ENCODE peak calls at places on chromosomes 5 and 9, in six cellular contexts. D, L, Z, K, R and T are unnamed samples.

GRCh38 chr5:42268630-42269029 is 154.6 kb upstream of the GHR start:
- DNase-seq in D (peak; percentile 49), L (no peak), Z (no peak), K (peak; percentile 2), R (peak; percentile 29), T (no peak)

GRCh38 chr5:80747922-80748321 is 93.1 kb upstream of the DHFR start:
- DNase-seq in D (no peak), L (no peak), Z (no peak), K (no peak), R (no peak), T (peak; percentile 82)

GRCh38 chr5:37055383-37055990 is 178.9 kb downstream of the NIPBL start:
- DNase-seq in D (peak; percentile 31), L (no peak), Z (no peak), K (no peak), R (no peak), T (no peak)

GRCh38 chr5:96279796-96280542 is 153.1 kb downstream of the PCSK1 start:
- DNase-seq in D (peak; percentile 83), L (no peak), Z (no peak), K (peak; percentile 81), R (no peak), T (no peak)

GRCh38 chr9:93308676-93309075 is 124.7 kb downstream of the WNK2 start:
- DNase-seq in D (no peak), L (no peak), Z (no peak), K (no peak), R (no peak), T (no peak)

GRCh38 chr9:130663258-130664171 is 879 bp upstream of the PRDM12 start:
- DNase-seq in D (no peak), L (peak; percentile 68), Z (no peak), K (peak; percentile 44), R (no peak), T (peak; percentile 65)

GRCh38 chr5:135473956-135474670 is 22.0 kb upstream of the TIFAB start:
- DNase-seq in D (no peak), L (no peak), Z (no peak), K (no peak), R (no peak), T (no peak)

GRCh38 chr9:69180670-69181069 is 6.6 kb downstream of the TJP2 start:
- DNase-seq in D (peak; percentile 93), L (peak; percentile 74), Z (peak; percentile 83), K (peak; percentile 96), R (no peak), T (no peak)

GRCh38 chr5:56383761-56384160 is 150.6 kb upstream of the ANKRD55 start:
- DNase-seq in D (no peak), L (no peak), Z (no peak), K (no peak), R (no peak), T (no peak)

GRCh38 chr5:5487961-5488360 is 65.5 kb downstream of the ICE1 start:
- DNase-seq in D (no peak), L (no peak), Z (no peak), K (no peak), R (no peak), T (no peak)

GRCh38 chr5:74017786-74018211 is 391.8 kb downstream of the ARHGEF28 start:
- DNase-seq in D (peak; percentile 82), L (no peak), Z (peak; percentile 73), K (peak; percentile 89), R (no peak), T (no peak)

GRCh38 chr9:87711857-87712800 is 13.8 kb upstream of the CTSL start:
- DNase-seq in D (no peak), L (peak; percentile 60), Z (no peak), K (peak; percentile 97), R (no peak), T (no peak)

GRCh38 chr5:76838481-76839261 is 11.1 kb upstream of the S100Z start:
- DNase-seq in D (peak; percentile 57), L (no peak), Z (peak; percentile 92), K (peak; percentile 49), R (no peak), T (no peak)

GRCh38 chr5:10338996-10339903 is 14.2 kb upstream of the MARCHF6 start:
- DNase-seq in D (no peak), L (peak; percentile 76), Z (no peak), K (no peak), R (no peak), T (peak; percentile 76)

GRCh38 chr9:5869315-5870019 is 21.2 kb upstream of the MLANA start:
- DNase-seq in D (peak; percentile 23), L (no peak), Z (peak; percentile 8), K (peak; percentile 8), R (no peak), T (peak; percentile 20)

GRCh38 chr9:94936411-94936810 is 209.9 kb downstream of the AOPEP start:
- DNase-seq in D (no peak), L (no peak), Z (no peak), K (no peak), R (no peak), T (no peak)

GRCh38 chr5:15499528-15500325 is at the start of gene FBXL7:
- DNase-seq in D (peak; percentile 43), L (peak; percentile 90), Z (no peak), K (peak; percentile 94), R (peak; percentile 92), T (peak; percentile 92)

GRCh38 chr9:91308144-91308543 is 53.6 kb downstream of the AUH start:
- DNase-seq in D (no peak), L (no peak), Z (no peak), K (no peak), R (no peak), T (no peak)

GRCh38 chr9:4490705-4491620 is 695 bp downstream of the SLC1A1 start:
- DNase-seq in D (no peak), L (peak; percentile 58), Z (no peak), K (peak; percentile 56), R (no peak), T (peak; percentile 29)

GRCh38 chr9:134656334-134657034 is 14.9 kb downstream of the COL5A1 start:
- DNase-seq in D (peak; percentile 31), L (no peak), Z (peak; percentile 31), K (peak; percentile 61), R (no peak), T (no peak)
- H3K4me1 ChIP-seq in D (no peaks in the 10 kb centered on the region), L (peaks cover 10% of the 10 kb centered on the region), Z (no peaks in the 10 kb centered on the region), K (peaks cover 22% of the 10 kb centered on the region), R (no peaks in the 10 kb centered on the region), T (peaks cover 10% of the 10 kb centered on the region)

DNA sequence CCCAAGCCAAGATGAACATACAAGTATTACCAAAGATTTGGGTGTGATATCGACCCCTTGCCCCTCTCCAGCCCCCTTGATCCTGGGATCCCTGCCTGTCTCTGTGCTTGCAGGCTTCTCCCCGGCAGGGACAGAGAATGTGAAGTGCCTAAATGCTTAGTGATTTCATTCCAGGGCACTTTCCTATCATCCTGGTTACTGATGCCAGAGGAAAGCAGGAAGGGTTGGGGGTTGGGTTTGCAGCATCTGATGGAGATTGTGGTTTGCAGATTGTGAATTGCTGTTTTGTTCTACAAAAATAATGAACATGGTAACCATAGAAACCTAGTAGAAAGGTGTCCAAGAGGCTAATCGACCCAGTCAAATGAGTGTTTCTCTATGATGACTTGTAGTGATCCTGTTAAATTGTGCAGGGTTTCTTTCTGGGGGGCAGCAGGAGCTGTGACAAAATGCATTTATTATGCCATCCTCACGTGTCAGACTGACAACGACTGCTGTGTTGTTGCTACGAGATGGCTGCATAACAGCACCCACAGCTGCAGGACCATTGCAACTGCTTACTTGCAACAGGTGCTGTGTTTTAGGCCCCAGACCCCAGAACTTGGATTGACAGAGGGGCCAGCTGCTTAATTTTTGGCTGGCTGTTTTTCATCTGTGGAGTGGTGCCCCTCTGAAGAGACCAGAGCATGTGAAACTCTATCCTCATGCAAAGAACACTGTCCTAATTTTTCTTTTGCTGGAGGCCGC is 397.7 kb downstream of the GADD45G start:
- DNase-seq in D (no peak), L (peak; percentile 54), Z (no peak), K (no peak), R (no peak), T (no peak)
- H3K9ac ChIP-seq in D (no peak overlapping the region), L (no peak overlapping the region), Z (no peak overlapping the region), K (no peak overlapping the region), R (no peak overlapping the region), T (no peak overlapping the region)

GRCh38 chr5:150647275-150648251 is 7.1 kb downstream of the SYNPO start:
- DNase-seq in D (no peak), L (no peak), Z (no peak), K (no peak), R (no peak), T (peak; percentile 59)
- TF ChIP-seq EZH2phosphoT487 in D (no peak), L (no peak), Z (no peak), K (no peak), R (no peak), T (no peak)

GRCh38 chr9:35518212-35518917 is 28.5 kb downstream of the RUSC2 start:
- DNase-seq in D (peak; percentile 95), L (no peak), Z (peak; percentile 83), K (peak; percentile 92), R (no peak), T (peak; percentile 83)
- H3K4me1 ChIP-seq in D (peaks cover 68% of the 10 kb centered on the region), L (peaks cover 74% of the 10 kb centered on the region), Z (peaks cover 70% of the 10 kb centered on the region), K (peaks cover 98% of the 10 kb centered on the region), R (no peaks in the 10 kb centered on the region), T (peaks cover 35% of the 10 kb centered on the region)

GRCh38 chr9:129142115-129142514 is 30.9 kb downstream of the PTPA start:
- DNase-seq in D (no peak), L (no peak), Z (no peak), K (no peak), R (no peak), T (no peak)
- H3K9ac ChIP-seq in D (no peak overlapping the region), L (peak overlapping the region; percentile 99), Z (no peak overlapping the region), K (peak overlapping the region; percentile 99), R (no peak overlapping the region), T (no peak overlapping the region)

GRCh38 chr5:175809531-175810121 is 61.8 kb upstream of the CPLX2 start:
- DNase-seq in D (peak; percentile 97), L (no peak), Z (peak; percentile 37), K (peak; percentile 84), R (no peak), T (no peak)
- TF ChIP-seq EZH2phosphoT487 in D (no peak), L (no peak), Z (no peak), K (no peak), R (no peak), T (no peak)

DNA sequence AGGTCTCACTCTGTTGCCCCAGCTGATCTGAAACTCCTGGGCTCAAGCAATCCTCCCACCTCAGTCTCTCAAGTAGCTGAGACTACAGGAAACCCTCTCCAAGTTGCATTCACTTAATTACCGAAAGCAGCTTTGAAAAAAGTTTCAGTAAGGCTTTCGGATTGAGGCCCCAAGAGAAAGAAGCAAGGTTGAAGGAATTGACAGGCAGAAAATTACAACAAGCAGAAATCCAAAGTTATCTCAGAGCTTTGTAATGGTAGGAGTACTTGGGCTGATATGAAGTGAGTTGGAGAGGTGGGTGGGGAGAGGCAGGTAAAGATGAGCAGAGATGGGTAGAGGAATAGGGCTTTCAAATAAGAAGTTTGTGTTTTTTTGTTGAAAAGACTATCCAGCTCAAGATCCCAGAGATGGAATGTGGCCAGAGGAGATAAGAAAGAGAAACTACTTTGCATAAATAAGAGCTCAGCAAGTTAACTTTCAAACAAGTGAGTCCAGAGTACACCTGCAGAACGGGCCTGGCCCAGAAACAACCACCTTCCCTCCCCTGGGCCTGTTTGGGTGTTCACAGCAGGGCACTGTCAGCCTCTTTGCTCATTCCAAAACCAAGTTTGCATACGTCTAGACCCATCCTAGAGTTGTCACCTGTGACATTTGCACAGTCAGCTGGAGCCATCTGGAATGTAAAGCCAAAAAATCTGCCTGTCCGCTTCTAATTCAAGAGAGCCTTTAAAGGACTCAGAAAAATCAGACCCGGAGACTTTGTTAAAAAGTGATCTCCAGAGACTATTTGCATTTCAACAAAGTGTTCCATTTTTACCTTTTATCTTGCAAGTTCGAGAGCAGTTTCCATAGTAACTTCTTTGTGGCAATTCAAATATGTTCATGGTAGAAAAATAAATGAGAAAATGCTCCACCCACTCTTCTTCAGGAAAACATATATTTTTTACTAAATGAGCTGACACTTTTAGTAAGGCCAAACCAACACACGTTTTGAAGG is 2.3 kb upstream of the CLINT1 start:
- DNase-seq in D (no peak), L (no peak), Z (no peak), K (no peak), R (peak; percentile 91), T (no peak)
- H3K4me1 ChIP-seq in D (peaks cover 24% of the 10 kb centered on the region), L (no peaks in the 10 kb centered on the region), Z (peaks cover 14% of the 10 kb centered on the region), K (peaks cover 16% of the 10 kb centered on the region), R (peaks cover 46% of the 10 kb centered on the region), T (peaks cover 5% of the 10 kb centered on the region)

GRCh38 chr9:8140557-8140956 is 341.0 kb upstream of the DMAC1 start:
- DNase-seq in D (no peak), L (no peak), Z (no peak), K (no peak), R (no peak), T (no peak)
- H3K9ac ChIP-seq in D (no peak overlapping the region), L (no peak overlapping the region), Z (no peak overlapping the region), K (no peak overlapping the region), R (no peak overlapping the region), T (no peak overlapping the region)